ENCODE peak calls at places on chromosome 10, in six cellular contexts. I is NCI-H1092, Q is AML-193, M is HepG2, Y is Calu3, N is mucosa of gallbladder. K is an unnamed sample.

GRCh38 chr10:114266521-114266920 is 27.5 kb downstream of the VWA2 start:
- DNase-seq in I (peak; percentile 34), Q (no peak), M (no peak), Y (no peak), N (peak; percentile 48), K (no peak)

GRCh38 chr10:29858352-29859267 is 200.8 kb downstream of the JCAD start:
- DNase-seq in I (no peak), Q (no peak), M (peak; percentile 34), Y (peak; percentile 81), N (peak; percentile 64), K (peak; percentile 59)

GRCh38 chr10:130038019-130038555 is 72.5 kb downstream of the C10orf143 start:
- DNase-seq in I (no peak), Q (no peak), M (no peak), Y (no peak), N (no peak), K (no peak)

GRCh38 chr10:7085913-7086589 is 324.8 kb downstream of the SFMBT2 start:
- DNase-seq in I (no peak), Q (no peak), M (no peak), Y (no peak), N (no peak), K (no peak)

GRCh38 chr10:108360187-108360586 is 1195.7 kb upstream of the SORCS1 start:
- DNase-seq in I (no peak), Q (no peak), M (no peak), Y (no peak), N (no peak), K (no peak)

GRCh38 chr10:124545756-124546369 is 84.2 kb downstream of the LHPP start:
- DNase-seq in I (peak; percentile 74), Q (no peak), M (no peak), Y (no peak), N (no peak), K (no peak)

GRCh38 chr10:36725581-36726520 is 399.5 kb upstream of the ANKRD30A start:
- DNase-seq in I (peak; percentile 54), Q (no peak), M (peak; percentile 12), Y (no peak), N (no peak), K (no peak)

GRCh38 chr10:35356725-35357092 is 20.4 kb downstream of the CCNY start:
- DNase-seq in I (no peak), Q (no peak), M (no peak), Y (no peak), N (no peak), K (no peak)

GRCh38 chr10:71933651-71934050 is 30.5 kb upstream of the CHST3 start:
- DNase-seq in I (no peak), Q (no peak), M (no peak), Y (no peak), N (no peak), K (no peak)

GRCh38 chr10:6713716-6714115 is 133.6 kb upstream of the PRKCQ start:
- DNase-seq in I (no peak), Q (no peak), M (no peak), Y (no peak), N (no peak), K (no peak)

GRCh38 chr10:17214486-17214885 is 13.0 kb upstream of the TRDMT1 start:
- DNase-seq in I (no peak), Q (no peak), M (no peak), Y (no peak), N (no peak), K (no peak)

GRCh38 chr10:92692085-92692671 is 2.4 kb downstream of the HHEX start:
- DNase-seq in I (no peak), Q (no peak), M (no peak), Y (no peak), N (no peak), K (no peak)

GRCh38 chr10:42836771-42837468 is 54.3 kb downstream of the BMS1 start:
- DNase-seq in I (no peak), Q (no peak), M (peak; percentile 3), Y (peak; percentile 11), N (no peak), K (no peak)

GRCh38 chr10:127834221-127834620 is 58.5 kb downstream of the CLRN3 start:
- DNase-seq in I (no peak), Q (no peak), M (no peak), Y (no peak), N (no peak), K (no peak)

GRCh38 chr10:77179015-77179695 is 458.5 kb downstream of the KCNMA1 start:
- DNase-seq in I (no peak), Q (no peak), M (no peak), Y (no peak), N (peak; percentile 61), K (no peak)